ENCODE peak calls at places on chromosomes 5 and 9, in five cellular contexts. One of them, this sample, is unnamed.

GRCh38 chr9:130499804-130500263 is 55.1 kb downstream of the ASS1 start:
- DNase-seq in nephron progenitor cell: no peak
- DNase-seq in activated T-cell treated with anti-CD3 and anti-CD28 coated beads for 4 hours: no peak
- DNase-seq in NCI-H1436: no peak
- DNase-seq in sciatic nerve: no peak
- DNase-seq in this sample: no peak

GRCh38 chr5:58972301-58972700 is 389.4 kb downstream of the RAB3C start:
- DNase-seq in sciatic nerve: no peak
- DNase-seq in nephron progenitor cell: no peak
- DNase-seq in NCI-H1436: no peak
- DNase-seq in activated T-cell treated with anti-CD3 and anti-CD28 coated beads for 4 hours: no peak
- DNase-seq in this sample: no peak

GRCh38 chr5:64775288-64775687 is 6.6 kb downstream of the CWC27 start:
- DNase-seq in activated T-cell treated with anti-CD3 and anti-CD28 coated beads for 4 hours: no peak
- DNase-seq in NCI-H1436: no peak
- DNase-seq in sciatic nerve: no peak
- DNase-seq in nephron progenitor cell: no peak
- DNase-seq in this sample: no peak

GRCh38 chr5:110785356-110785755 is 46.5 kb downstream of the SLC25A46 start:
- DNase-seq in NCI-H1436: no peak
- DNase-seq in activated T-cell treated with anti-CD3 and anti-CD28 coated beads for 4 hours: no peak
- DNase-seq in nephron progenitor cell: no peak
- DNase-seq in sciatic nerve: no peak
- DNase-seq in this sample: no peak

GRCh38 chr5:169095976-169096375 is 205.0 kb downstream of the SLIT3 start:
- DNase-seq in activated T-cell treated with anti-CD3 and anti-CD28 coated beads for 4 hours: no peak
- DNase-seq in NCI-H1436: no peak
- DNase-seq in sciatic nerve: no peak
- DNase-seq in nephron progenitor cell: no peak
- DNase-seq in this sample: no peak

GRCh38 chr5:166330061-166330460 is 1961.4 kb upstream of the WWC1 start:
- DNase-seq in nephron progenitor cell: no peak
- DNase-seq in sciatic nerve: no peak
- DNase-seq in NCI-H1436: no peak
- DNase-seq in activated T-cell treated with anti-CD3 and anti-CD28 coated beads for 4 hours: no peak
- DNase-seq in this sample: no peak

GRCh38 chr5:128254789-128255188 is 171.2 kb downstream of the SLC12A2 start:
- DNase-seq in sciatic nerve: no peak
- DNase-seq in activated T-cell treated with anti-CD3 and anti-CD28 coated beads for 4 hours: no peak
- DNase-seq in nephron progenitor cell: no peak
- DNase-seq in NCI-H1436: no peak
- DNase-seq in this sample: no peak

GRCh38 chr5:124677999-124678385 is 68.4 kb downstream of the ZNF608 start:
- DNase-seq in NCI-H1436: no peak
- DNase-seq in nephron progenitor cell: no peak
- DNase-seq in sciatic nerve: no peak
- DNase-seq in activated T-cell treated with anti-CD3 and anti-CD28 coated beads for 4 hours: no peak
- DNase-seq in this sample: no peak

GRCh38 chr5:136040746-136041415 is 12.1 kb downstream of the TGFBI start:
- DNase-seq in sciatic nerve: no peak
- DNase-seq in NCI-H1436: no peak
- DNase-seq in nephron progenitor cell: no peak
- DNase-seq in activated T-cell treated with anti-CD3 and anti-CD28 coated beads for 4 hours: no peak
- DNase-seq in this sample: no peak

GRCh38 chr9:131036529-131037335 is 27.8 kb downstream of the LAMC3 start:
- DNase-seq in activated T-cell treated with anti-CD3 and anti-CD28 coated beads for 4 hours: no peak
- DNase-seq in nephron progenitor cell: no peak
- DNase-seq in sciatic nerve: no peak
- DNase-seq in NCI-H1436: no peak
- DNase-seq in this sample: no peak

GRCh38 chr5:15796096-15796495 is 296.1 kb downstream of the FBXL7 start:
- DNase-seq in activated T-cell treated with anti-CD3 and anti-CD28 coated beads for 4 hours: no peak
- DNase-seq in sciatic nerve: no peak
- DNase-seq in nephron progenitor cell: no peak
- DNase-seq in NCI-H1436: no peak
- DNase-seq in this sample: no peak

GRCh38 chr9:116792271-116792670 is 105.2 kb downstream of the TRIM32 start:
- DNase-seq in NCI-H1436: no peak
- DNase-seq in activated T-cell treated with anti-CD3 and anti-CD28 coated beads for 4 hours: no peak
- DNase-seq in nephron progenitor cell: no peak
- DNase-seq in sciatic nerve: no peak
- DNase-seq in this sample: peak; percentile 71

GRCh38 chr9:117783828-117784227 is 79.6 kb downstream of the TLR4 start:
- DNase-seq in sciatic nerve: no peak
- DNase-seq in activated T-cell treated with anti-CD3 and anti-CD28 coated beads for 4 hours: no peak
- DNase-seq in NCI-H1436: no peak
- DNase-seq in nephron progenitor cell: no peak
- DNase-seq in this sample: no peak

GRCh38 chr9:97906236-97906831 is 16.0 kb downstream of the TRMO start:
- DNase-seq in sciatic nerve: no peak
- DNase-seq in nephron progenitor cell: no peak
- DNase-seq in NCI-H1436: no peak
- DNase-seq in activated T-cell treated with anti-CD3 and anti-CD28 coated beads for 4 hours: no peak
- DNase-seq in this sample: no peak

GRCh38 chr9:20873240-20873860 is 158.1 kb downstream of the HACD4 start:
- DNase-seq in sciatic nerve: no peak
- DNase-seq in nephron progenitor cell: no peak
- DNase-seq in activated T-cell treated with anti-CD3 and anti-CD28 coated beads for 4 hours: no peak
- DNase-seq in NCI-H1436: no peak
- DNase-seq in this sample: no peak

GRCh38 chr9:3401556-3401955 is 124.2 kb downstream of the RFX3 start:
- DNase-seq in nephron progenitor cell: no peak
- DNase-seq in activated T-cell treated with anti-CD3 and anti-CD28 coated beads for 4 hours: no peak
- DNase-seq in NCI-H1436: peak; percentile 89
- DNase-seq in sciatic nerve: no peak
- DNase-seq in this sample: peak; percentile 56

GRCh38 chr5:372911-373709 is 51.6 kb downstream of the AHRR start:
- DNase-seq in nephron progenitor cell: no peak
- DNase-seq in activated T-cell treated with anti-CD3 and anti-CD28 coated beads for 4 hours: no peak
- DNase-seq in sciatic nerve: peak; percentile 56
- DNase-seq in NCI-H1436: peak; percentile 44
- DNase-seq in this sample: no peak

GRCh38 chr9:74458832-74459231 is 38.3 kb upstream of the RORB start:
- DNase-seq in sciatic nerve: no peak
- DNase-seq in nephron progenitor cell: no peak
- DNase-seq in NCI-H1436: no peak
- DNase-seq in activated T-cell treated with anti-CD3 and anti-CD28 coated beads for 4 hours: no peak
- DNase-seq in this sample: no peak

GRCh38 chr9:17531642-17532254 is 47.1 kb upstream of the SH3GL2 start:
- DNase-seq in sciatic nerve: no peak
- DNase-seq in NCI-H1436: no peak
- DNase-seq in nephron progenitor cell: peak; percentile 52
- DNase-seq in activated T-cell treated with anti-CD3 and anti-CD28 coated beads for 4 hours: no peak
- DNase-seq in this sample: peak; percentile 45

This sample was measured in NCI-H2227 treated with DMSO at 0.1 percent for 48 hours.